ENCODE peak calls at places on chromosomes 12 and 14, in five cellular contexts. One of them, this sample, is unnamed.
A peak's percentile ranks its signal among the peaks of the same experiment; 100 is the strongest.

GRCh38 chr14:23141706-23142467 is 22.8 kb upstream of the CEBPE start:
- DNase-seq in CD4-positive, alpha-beta memory T cell: no peak
- DNase-seq in Peyer's patch: no peak
- DNase-seq in thyroid gland: peak; percentile 61
- DNase-seq in left lung: no peak
- DNase-seq in this sample: peak; percentile 64

GRCh38 chr14:102906616-102907302 is 15.7 kb upstream of the AMN start:
- DNase-seq in CD4-positive, alpha-beta memory T cell: no peak
- DNase-seq in Peyer's patch: peak; percentile 31
- DNase-seq in thyroid gland: no peak
- DNase-seq in left lung: peak; percentile 73
- DNase-seq in this sample: no peak

GRCh38 chr12:2137707-2138106 is 84.9 kb downstream of the CACNA1C start:
- DNase-seq in CD4-positive, alpha-beta memory T cell: no peak
- DNase-seq in Peyer's patch: peak; percentile 71
- DNase-seq in thyroid gland: no peak
- DNase-seq in left lung: no peak
- DNase-seq in this sample: no peak

GRCh38 chr14:72451081-72451972 is 442.6 kb downstream of the DPF3 start:
- DNase-seq in CD4-positive, alpha-beta memory T cell: peak; percentile 58
- DNase-seq in Peyer's patch: peak; percentile 62
- DNase-seq in thyroid gland: no peak
- DNase-seq in left lung: no peak
- DNase-seq in this sample: no peak

GRCh38 chr12:95336387-95337067 is 118.9 kb downstream of the VEZT start:
- DNase-seq in CD4-positive, alpha-beta memory T cell: no peak
- DNase-seq in Peyer's patch: peak; percentile 66
- DNase-seq in thyroid gland: peak; percentile 85
- DNase-seq in left lung: no peak
- DNase-seq in this sample: peak; percentile 73

GRCh38 chr12:45726594-45727300 is 2.8 kb upstream of the ARID2 start:
- DNase-seq in CD4-positive, alpha-beta memory T cell: no peak
- DNase-seq in Peyer's patch: peak; percentile 73
- DNase-seq in thyroid gland: peak; percentile 65
- DNase-seq in left lung: peak; percentile 92
- DNase-seq in this sample: peak; percentile 60

GRCh38 chr14:54647378-54647777 is 80.5 kb downstream of the SAMD4A start:
- DNase-seq in CD4-positive, alpha-beta memory T cell: no peak
- DNase-seq in Peyer's patch: no peak
- DNase-seq in thyroid gland: no peak
- DNase-seq in left lung: no peak
- DNase-seq in this sample: no peak

GRCh38 chr12:18383203-18383602 is 121.9 kb downstream of the PIK3C2G start:
- DNase-seq in CD4-positive, alpha-beta memory T cell: no peak
- DNase-seq in Peyer's patch: no peak
- DNase-seq in thyroid gland: no peak
- DNase-seq in left lung: no peak
- DNase-seq in this sample: no peak

GRCh38 chr12:116039081-116039480 is 238.4 kb downstream of the MED13L start:
- DNase-seq in CD4-positive, alpha-beta memory T cell: no peak
- DNase-seq in Peyer's patch: no peak
- DNase-seq in thyroid gland: no peak
- DNase-seq in left lung: no peak
- DNase-seq in this sample: no peak

GRCh38 chr12:54411398-54412241 is 7.4 kb downstream of the ITGA5 start:
- DNase-seq in CD4-positive, alpha-beta memory T cell: no peak
- DNase-seq in Peyer's patch: peak; percentile 65
- DNase-seq in thyroid gland: no peak
- DNase-seq in left lung: peak; percentile 91
- DNase-seq in this sample: no peak

GRCh38 chr14:20986811-20987210 is 3.0 kb upstream of the METTL17 start:
- DNase-seq in CD4-positive, alpha-beta memory T cell: no peak
- DNase-seq in Peyer's patch: no peak
- DNase-seq in thyroid gland: no peak
- DNase-seq in left lung: no peak
- DNase-seq in this sample: no peak

GRCh38 chr12:112716099-112717093 is 75.2 kb upstream of the RPH3A start:
- DNase-seq in CD4-positive, alpha-beta memory T cell: no peak
- DNase-seq in Peyer's patch: no peak
- DNase-seq in thyroid gland: no peak
- DNase-seq in left lung: no peak
- DNase-seq in this sample: no peak

GRCh38 chr14:95668235-95668772 is 17.9 kb upstream of the TCL1B start:
- DNase-seq in CD4-positive, alpha-beta memory T cell: no peak
- DNase-seq in Peyer's patch: no peak
- DNase-seq in thyroid gland: no peak
- DNase-seq in left lung: no peak
- DNase-seq in this sample: no peak

GRCh38 chr12:105100207-105100985 is 7.1 kb upstream of the WASHC4 start:
- DNase-seq in CD4-positive, alpha-beta memory T cell: no peak
- DNase-seq in Peyer's patch: no peak
- DNase-seq in thyroid gland: no peak
- DNase-seq in left lung: no peak
- DNase-seq in this sample: no peak

GRCh38 chr12:101783150-101783549 is 43.9 kb upstream of the SYCP3 start:
- DNase-seq in CD4-positive, alpha-beta memory T cell: no peak
- DNase-seq in Peyer's patch: no peak
- DNase-seq in thyroid gland: no peak
- DNase-seq in left lung: no peak
- DNase-seq in this sample: no peak

GRCh38 chr14:101175731-101176534 is 272.4 kb upstream of the RTL1 start:
- DNase-seq in CD4-positive, alpha-beta memory T cell: no peak
- DNase-seq in Peyer's patch: peak; percentile 30
- DNase-seq in thyroid gland: no peak
- DNase-seq in left lung: peak; percentile 26
- DNase-seq in this sample: no peak

GRCh38 chr14:33916663-33917565 is 34.0 kb downstream of the EGLN3 start:
- DNase-seq in CD4-positive, alpha-beta memory T cell: no peak
- DNase-seq in Peyer's patch: no peak
- DNase-seq in thyroid gland: no peak
- DNase-seq in left lung: no peak
- DNase-seq in this sample: no peak

GRCh38 chr12:110846615-110847566 is at the start of gene CCDC63:
- DNase-seq in CD4-positive, alpha-beta memory T cell: peak; percentile 2
- DNase-seq in Peyer's patch: peak; percentile 76
- DNase-seq in thyroid gland: peak; percentile 50
- DNase-seq in left lung: peak; percentile 89
- DNase-seq in this sample: peak; percentile 11

GRCh38 chr14:50225067-50225973 is 6.1 kb downstream of the SOS2 start:
- DNase-seq in CD4-positive, alpha-beta memory T cell: no peak
- DNase-seq in Peyer's patch: no peak
- DNase-seq in thyroid gland: peak; percentile 6
- DNase-seq in left lung: no peak
- DNase-seq in this sample: no peak

GRCh38 chr12:5458229-5459050 is 26.5 kb downstream of the NTF3 start:
- DNase-seq in CD4-positive, alpha-beta memory T cell: no peak
- DNase-seq in Peyer's patch: no peak
- DNase-seq in thyroid gland: no peak
- DNase-seq in left lung: no peak
- DNase-seq in this sample: no peak

GRCh38 chr12:89707992-89708792 is 446 bp downstream of the ATP2B1 start:
- DNase-seq in CD4-positive, alpha-beta memory T cell: peak; percentile 43
- DNase-seq in Peyer's patch: peak; percentile 73
- DNase-seq in thyroid gland: peak; percentile 49
- DNase-seq in left lung: peak; percentile 90
- DNase-seq in this sample: peak; percentile 65

GRCh38 chr14:22185191-22185590 is 403.8 kb downstream of the DAD1 start:
- DNase-seq in CD4-positive, alpha-beta memory T cell: no peak
- DNase-seq in Peyer's patch: no peak
- DNase-seq in thyroid gland: no peak
- DNase-seq in left lung: no peak
- DNase-seq in this sample: no peak

GRCh38 chr14:80037349-80037748 is 174.0 kb downstream of the DIO2 start:
- DNase-seq in CD4-positive, alpha-beta memory T cell: no peak
- DNase-seq in Peyer's patch: no peak
- DNase-seq in thyroid gland: no peak
- DNase-seq in left lung: no peak
- DNase-seq in this sample: no peak

GRCh38 chr12:102406033-102406584 is 74.3 kb downstream of the IGF1 start:
- DNase-seq in CD4-positive, alpha-beta memory T cell: no peak
- DNase-seq in Peyer's patch: peak; percentile 47
- DNase-seq in thyroid gland: peak; percentile 84
- DNase-seq in left lung: no peak
- DNase-seq in this sample: peak; percentile 42

GRCh38 chr12:64256166-64256800 is 34.2 kb upstream of the KICS2 start:
- DNase-seq in CD4-positive, alpha-beta memory T cell: peak; percentile 41
- DNase-seq in Peyer's patch: no peak
- DNase-seq in thyroid gland: no peak
- DNase-seq in left lung: no peak
- DNase-seq in this sample: no peak

GRCh38 chr12:122106891-122107660 is 28.5 kb downstream of the MLXIP start:
- DNase-seq in CD4-positive, alpha-beta memory T cell: no peak
- DNase-seq in Peyer's patch: peak; percentile 72
- DNase-seq in thyroid gland: peak; percentile 98
- DNase-seq in left lung: peak; percentile 81
- DNase-seq in this sample: peak; percentile 57

GRCh38 chr14:104785708-104786080 is 9.9 kb downstream of the AKT1 start:
- DNase-seq in CD4-positive, alpha-beta memory T cell: no peak
- DNase-seq in Peyer's patch: no peak
- DNase-seq in thyroid gland: no peak
- DNase-seq in left lung: peak; percentile 71
- DNase-seq in this sample: no peak

GRCh38 chr14:53509227-53509822 is 356.2 kb upstream of the DDHD1 start:
- DNase-seq in CD4-positive, alpha-beta memory T cell: no peak
- DNase-seq in Peyer's patch: peak; percentile 55
- DNase-seq in thyroid gland: peak; percentile 10
- DNase-seq in left lung: no peak
- DNase-seq in this sample: no peak

GRCh38 chr12:10392394-10392930 is 2.6 kb upstream of the KLRK1 start:
- DNase-seq in CD4-positive, alpha-beta memory T cell: no peak
- DNase-seq in Peyer's patch: peak; percentile 62
- DNase-seq in thyroid gland: peak; percentile 20
- DNase-seq in left lung: no peak
- DNase-seq in this sample: no peak

GRCh38 chr14:91897121-91897701 is 29.9 kb upstream of the TC2N start:
- DNase-seq in CD4-positive, alpha-beta memory T cell: no peak
- DNase-seq in Peyer's patch: no peak
- DNase-seq in thyroid gland: peak; percentile 89
- DNase-seq in left lung: no peak
- DNase-seq in this sample: peak; percentile 77

GRCh38 chr12:125406131-125406530 is 340.9 kb downstream of the AACS start:
- DNase-seq in CD4-positive, alpha-beta memory T cell: no peak
- DNase-seq in Peyer's patch: no peak
- DNase-seq in thyroid gland: no peak
- DNase-seq in left lung: no peak
- DNase-seq in this sample: no peak

GRCh38 chr12:14774074-14774943 is 29.0 kb downstream of the WBP11 start:
- DNase-seq in CD4-positive, alpha-beta memory T cell: peak; percentile 92
- DNase-seq in Peyer's patch: peak; percentile 98
- DNase-seq in thyroid gland: peak; percentile 97
- DNase-seq in left lung: peak; percentile 91
- DNase-seq in this sample: peak; percentile 95

GRCh38 chr14:64767215-64767964 is 63.2 kb downstream of the PLEKHG3 start:
- DNase-seq in CD4-positive, alpha-beta memory T cell: no peak
- DNase-seq in Peyer's patch: no peak
- DNase-seq in thyroid gland: peak; percentile 35
- DNase-seq in left lung: no peak
- DNase-seq in this sample: no peak
- H3K27ac ChIP-seq in CD4-positive, alpha-beta memory T cell: no peak overlapping the region
- H3K27ac ChIP-seq in Peyer's patch: no peak overlapping the region
- H3K27ac ChIP-seq in thyroid gland: no peak overlapping the region
- H3K27ac ChIP-seq in left lung: no peak overlapping the region
- H3K27ac ChIP-seq in this sample: no peak overlapping the region

GRCh38 chr12:780750-781379 is 28.5 kb downstream of the WNK1 start:
- DNase-seq in CD4-positive, alpha-beta memory T cell: no peak
- DNase-seq in Peyer's patch: no peak
- DNase-seq in thyroid gland: no peak
- DNase-seq in left lung: no peak
- DNase-seq in this sample: no peak
- H3K4me1 ChIP-seq in CD4-positive, alpha-beta memory T cell: peaks cover 80% of the 10 kb centered on the region
- H3K4me1 ChIP-seq in Peyer's patch: no peaks in the 10 kb centered on the region
- H3K4me1 ChIP-seq in thyroid gland: peaks cover 18% of the 10 kb centered on the region
- H3K4me1 ChIP-seq in left lung: peaks cover 66% of the 10 kb centered on the region
- H3K4me1 ChIP-seq in this sample: peaks cover 41% of the 10 kb centered on the region

DNA sequence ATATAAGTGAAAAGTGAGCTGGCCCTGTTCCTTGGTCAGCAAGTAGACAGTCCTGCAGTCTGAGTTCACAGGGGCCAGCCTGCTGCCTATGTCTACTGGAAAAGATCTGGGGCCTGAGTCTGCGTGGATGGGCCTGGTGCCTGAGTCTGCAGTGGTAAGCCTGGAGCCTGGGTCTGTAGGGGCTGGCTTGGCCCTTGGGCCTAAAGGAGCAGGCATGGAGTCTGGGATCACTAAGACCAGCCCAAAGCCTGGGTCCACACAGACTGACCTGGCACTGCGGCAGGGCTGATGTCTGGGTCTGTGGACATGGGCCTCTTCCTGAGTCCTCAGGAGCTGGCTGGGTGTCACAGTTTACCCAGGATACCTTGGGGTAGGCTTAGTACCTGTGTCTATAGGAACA is 95.4 kb downstream of the KLHL28 start:
- DNase-seq in CD4-positive, alpha-beta memory T cell: no peak
- DNase-seq in Peyer's patch: no peak
- DNase-seq in thyroid gland: no peak
- DNase-seq in left lung: no peak
- DNase-seq in this sample: no peak
- H3K27ac ChIP-seq in CD4-positive, alpha-beta memory T cell: no peak overlapping the region
- H3K27ac ChIP-seq in Peyer's patch: no peak overlapping the region
- H3K27ac ChIP-seq in thyroid gland: no peak overlapping the region
- H3K27ac ChIP-seq in left lung: no peak overlapping the region
- H3K27ac ChIP-seq in this sample: no peak overlapping the region

DNA sequence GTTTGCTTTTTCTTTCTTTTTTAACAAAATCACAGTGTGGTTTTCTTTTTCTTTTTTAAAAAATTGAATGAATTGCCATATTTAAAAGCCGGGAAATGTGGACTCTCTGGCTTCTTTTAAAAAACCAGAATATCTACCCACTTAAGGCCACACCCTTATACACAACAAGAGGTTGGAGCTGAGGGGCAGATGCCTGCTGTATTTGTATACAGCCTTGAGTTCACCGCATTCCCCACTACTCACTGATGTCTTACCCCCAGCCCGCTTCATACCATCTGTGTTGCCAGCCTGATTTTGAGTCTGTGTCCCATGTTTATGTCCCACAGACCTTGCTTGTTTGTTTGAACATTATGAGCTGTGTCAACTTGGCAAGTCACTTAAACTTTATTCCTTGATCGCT is 14.3 kb downstream of the JDP2 start:
- DNase-seq in CD4-positive, alpha-beta memory T cell: no peak
- DNase-seq in Peyer's patch: no peak
- DNase-seq in thyroid gland: no peak
- DNase-seq in left lung: no peak
- DNase-seq in this sample: no peak
- H3K4me1 ChIP-seq in CD4-positive, alpha-beta memory T cell: no peaks in the 10 kb centered on the region
- H3K4me1 ChIP-seq in Peyer's patch: no peaks in the 10 kb centered on the region
- H3K4me1 ChIP-seq in thyroid gland: peaks cover 35% of the 10 kb centered on the region
- H3K4me1 ChIP-seq in left lung: peaks cover 76% of the 10 kb centered on the region
- H3K4me1 ChIP-seq in this sample: peaks cover 14% of the 10 kb centered on the region

DNA sequence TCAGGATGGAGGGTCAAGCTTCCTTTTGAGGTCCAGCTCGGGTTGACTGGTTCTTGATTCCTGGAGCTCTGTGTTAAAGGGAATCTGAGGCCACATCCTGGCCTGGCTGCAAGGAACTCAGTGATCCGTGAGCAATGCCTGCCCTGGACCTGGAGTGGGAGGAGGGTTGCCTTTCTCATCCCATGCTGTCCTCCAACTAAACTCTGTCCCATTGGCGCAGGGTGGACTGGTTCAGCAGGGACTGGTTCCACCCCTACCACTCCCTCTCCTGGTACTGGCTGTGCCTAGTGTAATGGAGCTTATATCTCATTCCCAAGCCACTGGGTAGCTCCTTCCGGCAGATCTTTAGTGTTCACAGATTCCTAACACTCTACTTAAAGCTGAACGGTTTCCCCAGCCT is 3.9 kb upstream of the CMKLR1 start:
- DNase-seq in CD4-positive, alpha-beta memory T cell: no peak
- DNase-seq in Peyer's patch: no peak
- DNase-seq in thyroid gland: peak; percentile 20
- DNase-seq in left lung: no peak
- DNase-seq in this sample: no peak
- H3K27ac ChIP-seq in CD4-positive, alpha-beta memory T cell: no peak overlapping the region
- H3K27ac ChIP-seq in Peyer's patch: no peak overlapping the region
- H3K27ac ChIP-seq in thyroid gland: no peak overlapping the region
- H3K27ac ChIP-seq in left lung: no peak overlapping the region
- H3K27ac ChIP-seq in this sample: no peak overlapping the region

This sample was measured in pancreas.